ENCODE peak calls at places on chromosomes 3 and 15, in ten cellular contexts. X, I, Y, V, G, Z, L, E, Q and R are unnamed samples.

GRCh38 chr15:29226431-29227216 is 43.0 kb downstream of the NSMCE3 start:
- DNase-seq in X (no peak), I (no peak), Y (no peak), V (no peak), G (no peak), Z (no peak), L (no peak), E (no peak), Q (no peak), R (no peak)

GRCh38 chr15:29698030-29698701 is 124.1 kb downstream of the TJP1 start:
- DNase-seq in X (no peak), I (no peak), Y (no peak), V (peak), G (peak), Z (peak), L (no peak), E (no peak), Q (no peak), R (peak)

GRCh38 chr3:18424213-18424861 is 802 bp downstream of the SATB1 start:
- DNase-seq in X (no peak), I (no peak), Y (peak), V (no peak), G (no peak), Z (no peak), L (no peak), E (no peak), Q (no peak), R (no peak)

GRCh38 chr3:129657261-129658046 is 51.0 kb upstream of the PLXND1 start:
- DNase-seq in X (no peak), I (no peak), Y (no peak), V (no peak), G (peak), Z (peak), L (no peak), E (no peak), Q (no peak), R (no peak)

GRCh38 chr15:100115711-100116090 is 226.1 kb downstream of the ADAMTS17 start:
- DNase-seq in X (no peak), I (no peak), Y (no peak), V (no peak), G (peak), Z (peak), L (no peak), E (no peak), Q (no peak), R (peak)

GRCh38 chr3:52891164-52891563 is 6.2 kb downstream of the STIMATE start:
- DNase-seq in X (no peak), I (no peak), Y (no peak), V (no peak), G (no peak), Z (no peak), L (no peak), E (no peak), Q (no peak), R (no peak)

GRCh38 chr15:42612367-42612912 is 37.0 kb downstream of the STARD9 start:
- DNase-seq in X (no peak), I (no peak), Y (no peak), V (no peak), G (no peak), Z (no peak), L (no peak), E (no peak), Q (no peak), R (no peak)

GRCh38 chr3:40456940-40457823 is at the start of gene RPL14:
- DNase-seq in X (peak), I (peak), Y (peak), V (peak), G (peak), Z (peak), L (peak), E (peak), Q (peak), R (peak)

GRCh38 chr3:149179225-149179624 is 42.4 kb downstream of the CP start:
- DNase-seq in X (peak), I (no peak), Y (no peak), V (no peak), G (peak), Z (peak), L (no peak), E (no peak), Q (no peak), R (peak)

GRCh38 chr15:61916104-61916503 is 144.1 kb downstream of the VPS13C start:
- DNase-seq in X (peak), I (no peak), Y (no peak), V (peak), G (no peak), Z (peak), L (peak), E (no peak), Q (no peak), R (no peak)